ENCODE peak calls at places on chromosomes 7 and 10, in six cellular contexts. Y, B, I, O, U and T are unnamed samples.

GRCh38 chr10:11134411-11134810 is 116.7 kb downstream of the CELF2 start:
- DNase-seq in Y (no peak), B (no peak), I (no peak), O (no peak), U (no peak), T (peak)

GRCh38 chr7:696426-697258 is 29.9 kb upstream of the DNAAF5 start:
- DNase-seq in Y (no peak), B (peak), I (no peak), O (no peak), U (no peak), T (no peak)

GRCh38 chr7:24783731-24784130 is 26.5 kb upstream of the GSDME start:
- DNase-seq in Y (no peak), B (no peak), I (peak), O (no peak), U (peak), T (no peak)

GRCh38 chr10:22824984-22825383 is 102.9 kb upstream of the ARMC3 start:
- DNase-seq in Y (no peak), B (no peak), I (peak), O (no peak), U (peak), T (no peak)

GRCh38 chr7:31776616-31777015 is 89.6 kb downstream of the PPP1R17 start:
- DNase-seq in Y (peak), B (no peak), I (peak), O (no peak), U (peak), T (no peak)

GRCh38 chr7:100397336-100398081 is 24.2 kb downstream of the PILRA start:
- DNase-seq in Y (no peak), B (no peak), I (no peak), O (no peak), U (no peak), T (no peak)

GRCh38 chr7:29723599-29723998 is 82.7 kb upstream of the WIPF3 start:
- DNase-seq in Y (peak), B (no peak), I (peak), O (no peak), U (peak), T (no peak)

GRCh38 chr10:88500656-88501055 is 82.5 kb downstream of the RNLS start:
- DNase-seq in Y (peak), B (no peak), I (peak), O (no peak), U (no peak), T (no peak)

GRCh38 chr7:12884856-12885440 is 197.5 kb downstream of the ARL4A start:
- DNase-seq in Y (no peak), B (no peak), I (peak), O (no peak), U (no peak), T (no peak)

GRCh38 chr7:104979167-104979841 is 34.7 kb upstream of the KMT2E start:
- DNase-seq in Y (peak), B (no peak), I (peak), O (no peak), U (no peak), T (peak)

GRCh38 chr7:31102151-31102972 is 50.3 kb downstream of the ADCYAP1R1 start:
- DNase-seq in Y (no peak), B (peak), I (no peak), O (peak), U (no peak), T (no peak)

GRCh38 chr7:113698556-113699220 is 220.1 kb downstream of the PPP1R3A start:
- DNase-seq in Y (peak), B (no peak), I (peak), O (no peak), U (peak), T (no peak)
- H3K27ac ChIP-seq in Y (no peak), B (no peak), I (no peak), O (no peak), U (no peak), T (no peak)

DNA sequence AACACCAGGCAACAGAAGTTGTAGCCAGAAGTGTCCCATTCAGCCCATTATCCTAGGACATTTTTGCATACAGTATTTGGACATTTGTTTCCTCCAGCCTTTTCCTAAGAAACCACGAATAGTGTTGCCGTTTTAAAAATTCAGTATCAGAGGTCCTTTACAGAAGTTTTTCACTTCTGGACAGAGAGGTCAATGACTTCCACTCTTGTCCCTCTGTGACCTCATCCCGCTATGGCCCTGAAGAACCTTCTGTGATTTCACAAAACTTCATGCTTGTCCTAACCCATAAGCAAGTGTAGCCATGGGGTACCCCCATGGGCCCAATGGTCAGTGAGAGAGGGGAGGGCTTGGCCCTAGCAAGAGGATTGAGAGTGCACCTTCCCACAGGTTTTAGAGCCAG is 364.8 kb downstream of the TNS3 start:
- DNase-seq in Y (no peak), B (no peak), I (no peak), O (no peak), U (no peak), T (no peak)
- H3K27ac ChIP-seq in Y (no peak), B (no peak), I (no peak), O (no peak), U (no peak), T (no peak)

GRCh38 chr7:94301024-94301588 is 93.6 kb upstream of the COL1A2 start:
- DNase-seq in Y (peak), B (peak), I (peak), O (no peak), U (peak), T (peak)
- H3K27ac ChIP-seq in Y (no peak), B (peak), I (peak), O (peak), U (peak), T (no peak)

GRCh38 chr10:63670291-63670898 is 149.2 kb downstream of the REEP3 start:
- DNase-seq in Y (peak), B (no peak), I (peak), O (no peak), U (no peak), T (peak)
- H3K27ac ChIP-seq in Y (no peak), B (peak), I (peak), O (peak), U (no peak), T (peak)